ENCODE peak calls at places on chromosomes 13 and 19, in seven cellular contexts. I is uterus, H is neural progenitor cell, F is upper lobe of right lung, C is tibial nerve, D is psoas muscle, V is fibroblast of pulmonary artery. X is an unnamed sample.

GRCh38 chr13:36175621-36176020 is 38.7 kb downstream of the SOHLH2 start:
- DNase-seq in I (no peak), H (no peak), F (no peak), C (no peak), D (no peak), V (no peak), X (no peak)

GRCh38 chr13:26344980-26345379 is 91.1 kb downstream of the CDK8 start:
- DNase-seq in I (no peak), H (no peak), F (no peak), C (no peak), D (no peak), V (no peak), X (no peak)

GRCh38 chr13:98801626-98802418 is 49.4 kb upstream of the SLC15A1 start:
- DNase-seq in I (no peak), H (no peak), F (no peak), C (no peak), D (no peak), V (no peak), X (no peak)

GRCh38 chr13:82370306-82370705 is 1512.0 kb downstream of the SLITRK1 start:
- DNase-seq in I (no peak), H (no peak), F (no peak), C (no peak), D (no peak), V (peak), X (no peak)

GRCh38 chr13:31350560-31350959 is 150.8 kb downstream of the B3GLCT start:
- DNase-seq in I (no peak), H (no peak), F (no peak), C (no peak), D (no peak), V (no peak), X (no peak)

GRCh38 chr19:43672061-43672679 is 2.2 kb upstream of the PLAUR start:
- DNase-seq in I (no peak), H (peak), F (no peak), C (no peak), D (no peak), V (no peak), X (no peak)

GRCh38 chr13:43387880-43388279 is 364.5 kb downstream of the DNAJC15 start:
- DNase-seq in I (no peak), H (no peak), F (no peak), C (no peak), D (no peak), V (no peak), X (no peak)

GRCh38 chr19:50315773-50316448 is 13.3 kb downstream of the KCNC3 start:
- DNase-seq in I (no peak), H (peak), F (no peak), C (no peak), D (no peak), V (no peak), X (no peak)

GRCh38 chr19:6076291-6076665 is 34.0 kb downstream of the RFX2 start:
- DNase-seq in I (no peak), H (no peak), F (no peak), C (no peak), D (no peak), V (no peak), X (no peak)

GRCh38 chr19:16118489-16119033 is 6.9 kb downstream of the RAB8A start:
- DNase-seq in I (no peak), H (no peak), F (peak), C (no peak), D (no peak), V (no peak), X (no peak)

GRCh38 chr19:54282706-54283105 is 1.8 kb upstream of the LILRB2 start:
- DNase-seq in I (no peak), H (no peak), F (no peak), C (no peak), D (no peak), V (no peak), X (no peak)

GRCh38 chr19:33826521-33826920 is 29.9 kb downstream of the KCTD15 start:
- DNase-seq in I (no peak), H (no peak), F (peak), C (no peak), D (no peak), V (no peak), X (no peak)

GRCh38 chr19:14430712-14431111 is 2.4 kb upstream of the PKN1 start:
- DNase-seq in I (no peak), H (no peak), F (no peak), C (no peak), D (no peak), V (no peak), X (no peak)

GRCh38 chr13:49560270-49561063 is 24.9 kb downstream of the RCBTB1 start:
- DNase-seq in I (no peak), H (peak), F (no peak), C (no peak), D (no peak), V (peak), X (peak)

GRCh38 chr13:43009506-43009905 is 13.9 kb upstream of the DNAJC15 start:
- DNase-seq in I (no peak), H (no peak), F (no peak), C (no peak), D (no peak), V (peak), X (no peak)

GRCh38 chr13:92187378-92187989 is 789.1 kb downstream of the GPC5 start:
- DNase-seq in I (no peak), H (peak), F (no peak), C (no peak), D (no peak), V (peak), X (no peak)

GRCh38 chr19:33194884-33195710 is 967 bp downstream of the LRP3 start:
- DNase-seq in I (peak), H (peak), F (peak), C (no peak), D (peak), V (peak), X (no peak)

GRCh38 chr19:44925114-44925891 is 10.9 kb downstream of the APOC1 start:
- DNase-seq in I (peak), H (no peak), F (peak), C (peak), D (peak), V (peak), X (no peak)

GRCh38 chr13:31207630-31208549 is 8.1 kb downstream of the B3GLCT start:
- DNase-seq in I (peak), H (peak), F (no peak), C (no peak), D (peak), V (peak), X (peak)

GRCh38 chr19:30036154-30037129 is 94.4 kb downstream of the URI1 start:
- DNase-seq in I (no peak), H (no peak), F (no peak), C (no peak), D (no peak), V (peak), X (no peak)

GRCh38 chr13:71879129-71879535 is 12.1 kb upstream of the DACH1 start:
- DNase-seq in I (no peak), H (peak), F (no peak), C (no peak), D (no peak), V (peak), X (no peak)

GRCh38 chr13:46296465-46296822 is 84.7 kb downstream of the LRRC63 start:
- DNase-seq in I (no peak), H (no peak), F (no peak), C (no peak), D (no peak), V (no peak), X (no peak)

GRCh38 chr19:44644391-44645016 is 794 bp downstream of the PVR start:
- DNase-seq in I (no peak), H (peak), F (peak), C (no peak), D (peak), V (peak), X (no peak)

GRCh38 chr19:31266731-31267130 is 82.5 kb downstream of the TSHZ3 start:
- DNase-seq in I (no peak), H (no peak), F (no peak), C (no peak), D (no peak), V (no peak), X (no peak)

GRCh38 chr13:40983725-40984669 is 35.1 kb downstream of the ELF1 start:
- DNase-seq in I (no peak), H (no peak), F (no peak), C (no peak), D (no peak), V (no peak), X (no peak)

GRCh38 chr13:113562085-113562749 is 22.3 kb upstream of the TFDP1 start:
- DNase-seq in I (peak), H (peak), F (peak), C (no peak), D (peak), V (peak), X (peak)

GRCh38 chr19:13005253-13005652 is 10.0 kb downstream of the NFIX start:
- DNase-seq in I (no peak), H (no peak), F (no peak), C (no peak), D (no peak), V (no peak), X (no peak)

GRCh38 chr13:40149611-40150283 is 494.3 kb downstream of the COG6 start:
- DNase-seq in I (peak), H (no peak), F (no peak), C (no peak), D (no peak), V (peak), X (peak)

GRCh38 chr19:1085676-1086442 is 9.3 kb downstream of the POLR2E start:
- DNase-seq in I (no peak), H (no peak), F (peak), C (no peak), D (no peak), V (no peak), X (no peak)

GRCh38 chr13:52348081-52348480 is 57.9 kb downstream of the THSD1 start:
- DNase-seq in I (no peak), H (no peak), F (no peak), C (no peak), D (no peak), V (peak), X (peak)

GRCh38 chr19:48683349-48683748 is 10.5 kb upstream of the NTN5 start:
- DNase-seq in I (peak), H (no peak), F (no peak), C (no peak), D (peak), V (peak), X (no peak)

GRCh38 chr19:43814663-43815352 is 12.3 kb upstream of the ZNF283 start:
- DNase-seq in I (no peak), H (no peak), F (no peak), C (no peak), D (no peak), V (no peak), X (no peak)

GRCh38 chr19:57887195-57887941 is 1.5 kb downstream of the ZNF814 start:
- DNase-seq in I (no peak), H (peak), F (no peak), C (no peak), D (no peak), V (peak), X (no peak)

GRCh38 chr13:110507678-110508381 is 53.7 kb downstream of the RAB20 start:
- DNase-seq in I (no peak), H (no peak), F (peak), C (no peak), D (no peak), V (no peak), X (no peak)
- H3K4me3 ChIP-seq in I (no peak), H (no peak), F (no peak), C (no peak), D (no peak), V (no peak), X (no peak)

GRCh38 chr19:8316351-8317125 is 4.6 kb downstream of the NDUFA7 start:
- DNase-seq in I (no peak), H (no peak), F (no peak), C (no peak), D (no peak), V (no peak), X (no peak)
- TF ChIP-seq CTCF in I (no peak), H (no peak), F (no peak), C (no peak), D (no peak), V (no peak), X (no peak)

DNA sequence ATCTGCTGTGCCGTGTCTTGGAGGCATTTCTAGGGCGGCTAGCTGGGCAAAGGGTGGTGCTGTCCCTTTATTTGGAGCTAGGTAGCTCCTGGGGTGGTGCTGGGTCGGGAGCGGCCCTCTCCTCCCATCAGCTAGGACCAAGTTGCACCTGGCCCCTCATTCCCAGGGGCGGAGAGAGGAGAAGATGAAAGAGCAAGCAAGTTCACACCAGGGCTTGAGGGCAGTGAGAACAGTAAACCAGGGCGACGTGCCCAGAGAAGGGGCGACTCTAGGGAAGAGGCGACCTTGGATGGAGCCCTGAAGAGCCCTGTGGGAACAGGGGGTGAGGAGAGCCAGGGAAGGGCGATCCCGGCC is 17.0 kb upstream of the KCNN1 start:
- DNase-seq in I (no peak), H (no peak), F (no peak), C (no peak), D (no peak), V (no peak), X (no peak)
- H3K4me3 ChIP-seq in I (no peak), H (peak), F (no peak), C (no peak), D (no peak), V (no peak), X (no peak)

DNA sequence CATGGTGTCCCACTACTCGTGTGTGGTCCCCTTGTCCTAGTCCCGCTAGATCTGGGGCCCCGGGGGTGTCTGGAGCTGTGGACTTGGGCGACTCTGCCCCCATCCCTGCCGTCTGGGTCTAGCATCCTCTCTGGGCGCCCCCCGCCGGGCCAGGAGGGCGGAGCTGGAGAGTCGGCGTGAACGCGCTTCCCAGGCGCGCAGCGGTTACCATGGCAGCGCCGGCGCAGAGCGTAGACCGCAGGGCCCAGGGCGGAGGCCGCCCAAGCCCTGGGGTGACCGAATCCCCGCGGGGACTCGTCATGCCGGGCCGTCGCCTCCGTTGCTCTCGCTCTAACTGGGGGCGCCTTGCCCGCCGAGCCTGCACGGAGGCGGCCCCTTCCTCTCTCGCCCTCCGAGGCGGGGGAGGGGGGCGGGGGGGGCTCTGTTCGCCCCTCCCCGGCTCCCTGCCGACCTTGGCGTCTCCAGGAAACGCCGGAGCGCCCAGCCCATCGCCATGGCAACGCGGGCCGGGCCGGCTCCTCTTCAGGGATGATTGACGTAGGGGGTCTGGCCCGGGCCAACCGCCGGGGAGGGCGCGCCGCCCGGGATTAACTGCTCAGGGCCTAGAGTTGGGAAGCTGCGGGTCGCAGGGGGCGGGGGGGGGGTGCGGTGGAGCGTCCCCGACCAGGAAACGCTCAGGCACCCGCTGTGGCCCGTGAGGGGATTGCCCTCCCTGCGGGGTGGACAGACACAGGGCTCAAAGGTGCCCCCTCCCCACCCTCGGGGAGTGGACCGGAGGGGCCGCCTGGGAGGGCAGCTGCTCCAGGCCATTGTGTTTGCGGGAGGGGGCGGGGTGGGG is 8.9 kb downstream of the ISYNA1 start:
- DNase-seq in I (peak), H (peak), F (peak), C (no peak), D (peak), V (peak), X (no peak)
- TF ChIP-seq CTCF in I (no peak), H (no peak), F (no peak), C (no peak), D (no peak), V (no peak), X (no peak)

GRCh38 chr13:91174886-91175501 is 172.5 kb upstream of the MIR17HG start:
- DNase-seq in I (no peak), H (no peak), F (peak), C (no peak), D (no peak), V (no peak), X (no peak)
- H3K4me3 ChIP-seq in I (no peak), H (peak), F (peak), C (no peak), D (peak), V (peak), X (peak)

GRCh38 chr19:8097681-8098567 is 45.4 kb downstream of the CCL25 start:
- DNase-seq in I (no peak), H (no peak), F (no peak), C (no peak), D (no peak), V (no peak), X (no peak)

GRCh38 chr19:8095354-8095886 is 42.9 kb downstream of the CCL25 start:
- DNase-seq in I (no peak), H (no peak), F (no peak), C (no peak), D (no peak), V (no peak), X (no peak)

GRCh38 chr19:8097198-8097597 is 44.6 kb downstream of the CCL25 start:
- DNase-seq in I (no peak), H (no peak), F (no peak), C (no peak), D (no peak), V (no peak), X (no peak)

GRCh38 chr19:8094336-8094735 is 41.8 kb downstream of the CCL25 start:
- DNase-seq in I (no peak), H (no peak), F (no peak), C (no peak), D (no peak), V (no peak), X (no peak)

GRCh38 chr19:8096071-8096470 is 43.5 kb downstream of the CCL25 start:
- DNase-seq in I (no peak), H (no peak), F (no peak), C (no peak), D (no peak), V (no peak), X (no peak)
- TF ChIP-seq CTCF in I (no peak), H (no peak), F (no peak), C (no peak), D (no peak), V (no peak), X (peak)

GRCh38 chr19:40217027-40217810 is 965 bp downstream of the TTC9B start:
- DNase-seq in I (no peak), H (peak), F (peak), C (no peak), D (peak), V (no peak), X (no peak)
- H3K4me3 ChIP-seq in I (no peak), H (no peak), F (no peak), C (no peak), D (peak), V (no peak), X (no peak)